ENCODE peak calls at places on chromosomes 5 and 9, in four cellular contexts. N is midbrain; G is EL; P is central memory CD4-positive, alpha-beta T cell. D is an unnamed sample.

GRCh38 chr5:79850316-79850822 is 140.7 kb downstream of the MTX3 start:
- DNase-seq in G (no peak), P (no peak), N (no peak), D (no peak)

GRCh38 chr9:92607088-92607487 is 62.8 kb downstream of the IPPK start:
- DNase-seq in G (peak), N (no peak), P (no peak), D (no peak)

GRCh38 chr9:134328841-134329575 is 2.8 kb downstream of the RXRA start:
- DNase-seq in G (peak), P (no peak), N (no peak), D (no peak)

GRCh38 chr5:104594850-104595249 is 1032.3 kb upstream of the NUDT12 start:
- DNase-seq in G (no peak), N (no peak), P (no peak), D (no peak)

GRCh38 chr9:105405514-105406131 is 42.2 kb upstream of the FSD1L start:
- DNase-seq in N (no peak), G (no peak), P (peak), D (no peak)

GRCh38 chr5:130141689-130142320 is 237.5 kb downstream of the CHSY3 start:
- DNase-seq in P (no peak), G (no peak), N (peak), D (peak)

GRCh38 chr5:58185397-58186195 is 274.3 kb downstream of the PLK2 start:
- DNase-seq in P (no peak), G (peak), N (no peak), D (no peak)

GRCh38 chr5:515273-515836 is 8.9 kb downstream of the SLC9A3 start:
- DNase-seq in G (no peak), P (no peak), N (no peak), D (no peak)

GRCh38 chr5:32153723-32154122 is 20.4 kb downstream of the GOLPH3 start:
- DNase-seq in G (no peak), P (no peak), N (no peak), D (no peak)

GRCh38 chr9:135851748-135852147 is 55.6 kb downstream of the CAMSAP1 start:
- DNase-seq in G (no peak), N (no peak), P (no peak), D (no peak)

GRCh38 chr5:10588779-10589447 is 25.0 kb downstream of the ANKRD33B start:
- DNase-seq in N (no peak), G (no peak), P (no peak), D (no peak)

GRCh38 chr5:6822068-6822467 is 108.8 kb downstream of the TENT4A start:
- DNase-seq in P (no peak), N (no peak), G (no peak), D (no peak)

GRCh38 chr5:169695919-169696490 is 58.9 kb downstream of the DOCK2 start:
- DNase-seq in G (peak), P (no peak), N (no peak), D (no peak)

GRCh38 chr5:56585466-56585865 is 229.9 kb upstream of the MAP3K1 start:
- DNase-seq in P (no peak), N (no peak), G (peak), D (no peak)

GRCh38 chr5:40774626-40775025 is 18.9 kb upstream of the TTC33 start:
- DNase-seq in P (no peak), N (no peak), G (no peak), D (no peak)

GRCh38 chr5:82050955-82051354 is 79.1 kb downstream of the ATG10 start:
- DNase-seq in P (no peak), N (no peak), G (no peak), D (no peak)

GRCh38 chr5:143771229-143772001 is 40.5 kb upstream of the HMHB1 start:
- DNase-seq in G (no peak), P (no peak), N (no peak), D (no peak)

GRCh38 chr9:122354536-122355199 is 16.2 kb upstream of the PTGS1 start:
- DNase-seq in N (no peak), G (no peak), P (no peak), D (peak)

GRCh38 chr9:113692264-113692663 is 183.8 kb upstream of the ZNF618 start:
- DNase-seq in G (no peak), N (no peak), P (no peak), D (no peak)

GRCh38 chr9:80146466-80146865 is 574.7 kb downstream of the TLE4 start:
- DNase-seq in G (peak), P (no peak), N (peak), D (no peak)

GRCh38 chr5:32507738-32508434 is 63.3 kb upstream of the ZFR start:
- DNase-seq in P (no peak), N (no peak), G (peak), D (no peak)

GRCh38 chr5:181223041-181223728 is at the start of gene TRIM41:
- DNase-seq in G (peak), N (no peak), P (peak), D (peak)

GRCh38 chr5:88459971-88460370 is 191.3 kb upstream of the TMEM161B start:
- DNase-seq in P (no peak), N (no peak), G (no peak), D (no peak)

GRCh38 chr5:13248236-13248635 is 696.3 kb downstream of the DNAH5 start:
- DNase-seq in N (no peak), G (no peak), P (no peak), D (no peak)

GRCh38 chr5:34806532-34806931 is 32.4 kb upstream of the TTC23L start:
- DNase-seq in G (no peak), N (no peak), P (no peak), D (no peak)

GRCh38 chr9:129776566-129776937 is 23.7 kb upstream of the PTGES start:
- DNase-seq in N (no peak), P (no peak), G (no peak), D (no peak)

GRCh38 chr5:15105799-15106393 is 234.3 kb upstream of the ANKH start:
- DNase-seq in G (peak), N (peak), P (no peak), D (peak)

GRCh38 chr5:90518666-90519065 is 10.7 kb downstream of the LYSMD3 start:
- DNase-seq in P (no peak), G (peak), N (no peak), D (no peak)

GRCh38 chr5:103562084-103562452 is 521 bp downstream of the NUDT12 start:
- DNase-seq in G (no peak), N (no peak), P (no peak), D (no peak)

GRCh38 chr5:91059409-91059808 is 323.7 kb downstream of the ARRDC3 start:
- DNase-seq in P (no peak), G (no peak), N (no peak), D (no peak)

GRCh38 chr9:126450537-126451205 is 124.0 kb downstream of the MVB12B start:
- DNase-seq in G (no peak), N (no peak), P (no peak), D (no peak)

GRCh38 chr5:39224196-39224754 is 4.9 kb upstream of the FYB1 start:
- DNase-seq in N (no peak), G (no peak), P (no peak), D (no peak)

GRCh38 chr5:65924366-65925093 is 1.8 kb upstream of the ERBIN start:
- DNase-seq in N (peak), G (no peak), P (no peak), D (no peak)

GRCh38 chr9:19208653-19209052 is 21.8 kb upstream of the DENND4C start:
- DNase-seq in G (no peak), P (no peak), N (no peak), D (no peak)

GRCh38 chr9:25994605-25995004 is 316.4 kb upstream of the TUSC1 start:
- DNase-seq in N (no peak), P (no peak), G (no peak), D (no peak)

GRCh38 chr5:172904643-172905345 is 54.4 kb upstream of the RPL26L1 start:
- DNase-seq in G (peak), N (peak), P (no peak), D (no peak)

GRCh38 chr5:570886-571285 is 41.3 kb upstream of the CEP72 start:
- DNase-seq in G (no peak), N (no peak), P (no peak), D (no peak)

GRCh38 chr5:77986261-77986660 is 210.1 kb upstream of the TBCA start:
- DNase-seq in P (no peak), G (no peak), N (no peak), D (no peak)